ENCODE peak calls at places on chromosomes 5 and 9, in eight cellular contexts. X is HFFc6, Y is ELR, A is AG09319, O is C1 segment of cervical spinal cord, F is transverse colon, Z is frontal cortex, B is lower lobe of right lung. R is an unnamed sample.

GRCh38 chr5:177103523-177104253 is 17.0 kb downstream of the FGFR4 start:
- DNase-seq in X (no peak), Y (no peak), A (no peak), O (no peak), F (no peak), Z (no peak), B (no peak), R (no peak)

GRCh38 chr9:129671065-129671464 is 5.6 kb downstream of the PRRX2 start:
- DNase-seq in X (no peak), Y (no peak), A (no peak), O (no peak), F (no peak), Z (no peak), B (no peak), R (no peak)

GRCh38 chr5:54753034-54753433 is 232.4 kb downstream of the ESM1 start:
- DNase-seq in X (peak; percentile 38), Y (peak; percentile 76), A (no peak), O (no peak), F (peak; percentile 16), Z (no peak), B (no peak), R (no peak)

GRCh38 chr5:157761690-157762611 is 18.4 kb downstream of the LSM11 start:
- DNase-seq in X (peak; percentile 67), Y (peak; percentile 78), A (no peak), O (no peak), F (peak; percentile 8), Z (peak; percentile 48), B (no peak), R (peak; percentile 69)

GRCh38 chr9:25904701-25905100 is 226.5 kb upstream of the TUSC1 start:
- DNase-seq in X (no peak), Y (no peak), A (no peak), O (no peak), F (no peak), Z (no peak), B (no peak), R (no peak)

GRCh38 chr9:99827244-99827643 is 5.6 kb downstream of the NR4A3 start:
- DNase-seq in X (no peak), Y (no peak), A (no peak), O (no peak), F (no peak), Z (no peak), B (no peak), R (no peak)

GRCh38 chr9:131673531-131673930 is 66.3 kb downstream of the RAPGEF1 start:
- DNase-seq in X (no peak), Y (no peak), A (no peak), O (no peak), F (no peak), Z (no peak), B (no peak), R (no peak)

GRCh38 chr5:134877159-134877558 is 3.0 kb downstream of the TXNDC15 start:
- DNase-seq in X (no peak), Y (no peak), A (no peak), O (no peak), F (no peak), Z (no peak), B (no peak), R (no peak)

GRCh38 chr9:15018238-15018637 is 108.0 kb upstream of the FREM1 start:
- DNase-seq in X (no peak), Y (no peak), A (no peak), O (no peak), F (no peak), Z (no peak), B (no peak), R (no peak)

GRCh38 chr9:10858817-10859216 is 246.0 kb upstream of the PTPRD start:
- DNase-seq in X (no peak), Y (no peak), A (no peak), O (no peak), F (no peak), Z (no peak), B (no peak), R (no peak)

GRCh38 chr9:135228345-135228982 is 141.0 kb downstream of the OLFM1 start:
- DNase-seq in X (no peak), Y (no peak), A (no peak), O (no peak), F (no peak), Z (no peak), B (peak; percentile 31), R (no peak)

R was measured in mucosa of gallbladder.